ENCODE peak calls at places on chromosomes 12 and 14, in eight cellular contexts. One of them, this sample, is unnamed.

GRCh38 chr12:3357950-3358525 is 133.0 kb upstream of the PRMT8 start:
- DNase-seq in ureter: no peak
- DNase-seq in GM20000: no peak
- DNase-seq in anterior cingulate cortex: no peak
- DNase-seq in NCI-H1694: no peak
- DNase-seq in sigmoid colon: no peak
- DNase-seq in HFFc6: no peak
- DNase-seq in HuH-7: no peak
- DNase-seq in this sample: no peak

GRCh38 chr12:94743174-94743573 is 92.8 kb upstream of the TMCC3 start:
- DNase-seq in ureter: no peak
- DNase-seq in GM20000: no peak
- DNase-seq in anterior cingulate cortex: no peak
- DNase-seq in NCI-H1694: no peak
- DNase-seq in sigmoid colon: no peak
- DNase-seq in HFFc6: no peak
- DNase-seq in HuH-7: no peak
- DNase-seq in this sample: no peak

GRCh38 chr12:52246720-52247621 is 13.9 kb downstream of the KRT7 start:
- DNase-seq in ureter: no peak
- DNase-seq in GM20000: peak; percentile 33
- DNase-seq in anterior cingulate cortex: no peak
- DNase-seq in NCI-H1694: peak; percentile 64
- DNase-seq in sigmoid colon: peak; percentile 57
- DNase-seq in HFFc6: no peak
- DNase-seq in HuH-7: no peak
- DNase-seq in this sample: no peak

GRCh38 chr12:132162508-132163031 is 18.3 kb downstream of the NOC4L start:
- DNase-seq in ureter: no peak
- DNase-seq in GM20000: no peak
- DNase-seq in anterior cingulate cortex: no peak
- DNase-seq in NCI-H1694: no peak
- DNase-seq in sigmoid colon: no peak
- DNase-seq in HFFc6: peak; percentile 80
- DNase-seq in HuH-7: no peak
- DNase-seq in this sample: no peak

GRCh38 chr12:53218551-53219114 is 11.6 kb upstream of the ITGB7 start:
- DNase-seq in ureter: no peak
- DNase-seq in GM20000: no peak
- DNase-seq in anterior cingulate cortex: no peak
- DNase-seq in NCI-H1694: no peak
- DNase-seq in sigmoid colon: peak; percentile 75
- DNase-seq in HFFc6: no peak
- DNase-seq in HuH-7: no peak
- DNase-seq in this sample: no peak

GRCh38 chr12:127271776-127272175 is 995.2 kb upstream of the TMEM132C start:
- DNase-seq in ureter: no peak
- DNase-seq in GM20000: no peak
- DNase-seq in anterior cingulate cortex: no peak
- DNase-seq in NCI-H1694: no peak
- DNase-seq in sigmoid colon: no peak
- DNase-seq in HFFc6: no peak
- DNase-seq in HuH-7: no peak
- DNase-seq in this sample: no peak

GRCh38 chr12:100840748-100841147 is 46.2 kb downstream of the ANO4 start:
- DNase-seq in ureter: no peak
- DNase-seq in GM20000: no peak
- DNase-seq in anterior cingulate cortex: no peak
- DNase-seq in NCI-H1694: no peak
- DNase-seq in sigmoid colon: no peak
- DNase-seq in HFFc6: no peak
- DNase-seq in HuH-7: no peak
- DNase-seq in this sample: no peak

GRCh38 chr12:28689398-28690175 is 459.5 kb upstream of the FAR2 start:
- DNase-seq in ureter: no peak
- DNase-seq in GM20000: no peak
- DNase-seq in anterior cingulate cortex: no peak
- DNase-seq in NCI-H1694: no peak
- DNase-seq in sigmoid colon: no peak
- DNase-seq in HFFc6: no peak
- DNase-seq in HuH-7: no peak
- DNase-seq in this sample: no peak

GRCh38 chr14:23729720-23730387 is 93.7 kb downstream of the DHRS2 start:
- DNase-seq in ureter: no peak
- DNase-seq in GM20000: no peak
- DNase-seq in anterior cingulate cortex: no peak
- DNase-seq in NCI-H1694: no peak
- DNase-seq in sigmoid colon: no peak
- DNase-seq in HFFc6: no peak
- DNase-seq in HuH-7: peak; percentile 35
- DNase-seq in this sample: peak; percentile 29

GRCh38 chr12:25949343-25949742 is 9.1 kb upstream of the RASSF8 start:
- DNase-seq in ureter: no peak
- DNase-seq in GM20000: no peak
- DNase-seq in anterior cingulate cortex: no peak
- DNase-seq in NCI-H1694: no peak
- DNase-seq in sigmoid colon: no peak
- DNase-seq in HFFc6: no peak
- DNase-seq in HuH-7: no peak
- DNase-seq in this sample: no peak

GRCh38 chr12:106924458-106924857 is 31.2 kb upstream of the TMEM263 start:
- DNase-seq in ureter: no peak
- DNase-seq in GM20000: no peak
- DNase-seq in anterior cingulate cortex: no peak
- DNase-seq in NCI-H1694: no peak
- DNase-seq in sigmoid colon: no peak
- DNase-seq in HFFc6: no peak
- DNase-seq in HuH-7: no peak
- DNase-seq in this sample: no peak

GRCh38 chr12:95918194-95918993 is 24.0 kb downstream of the CCDC38 start:
- DNase-seq in ureter: no peak
- DNase-seq in GM20000: peak; percentile 65
- DNase-seq in anterior cingulate cortex: peak; percentile 1
- DNase-seq in NCI-H1694: peak; percentile 2
- DNase-seq in sigmoid colon: no peak
- DNase-seq in HFFc6: peak; percentile 45
- DNase-seq in HuH-7: peak; percentile 52
- DNase-seq in this sample: peak; percentile 21

GRCh38 chr12:6341439-6342139 is at the start of gene TNFRSF1A:
- DNase-seq in ureter: peak; percentile 86
- DNase-seq in GM20000: peak; percentile 64
- DNase-seq in anterior cingulate cortex: no peak
- DNase-seq in NCI-H1694: no peak
- DNase-seq in sigmoid colon: peak; percentile 93
- DNase-seq in HFFc6: peak; percentile 63
- DNase-seq in HuH-7: peak; percentile 74
- DNase-seq in this sample: peak; percentile 61

GRCh38 chr14:103519043-103519836 is 3.4 kb downstream of the CKB start:
- DNase-seq in ureter: no peak
- DNase-seq in GM20000: peak; percentile 42
- DNase-seq in anterior cingulate cortex: no peak
- DNase-seq in NCI-H1694: no peak
- DNase-seq in sigmoid colon: peak; percentile 76
- DNase-seq in HFFc6: peak; percentile 37
- DNase-seq in HuH-7: no peak
- DNase-seq in this sample: peak; percentile 51

GRCh38 chr12:50017653-50018052 is 7.6 kb downstream of the RACGAP1 start:
- DNase-seq in ureter: no peak
- DNase-seq in GM20000: no peak
- DNase-seq in anterior cingulate cortex: no peak
- DNase-seq in NCI-H1694: no peak
- DNase-seq in sigmoid colon: no peak
- DNase-seq in HFFc6: no peak
- DNase-seq in HuH-7: no peak
- DNase-seq in this sample: no peak

GRCh38 chr12:131408484-131408883 is 302.4 kb upstream of the SFSWAP start:
- DNase-seq in ureter: no peak
- DNase-seq in GM20000: no peak
- DNase-seq in anterior cingulate cortex: no peak
- DNase-seq in NCI-H1694: no peak
- DNase-seq in sigmoid colon: peak; percentile 24
- DNase-seq in HFFc6: no peak
- DNase-seq in HuH-7: no peak
- DNase-seq in this sample: no peak

GRCh38 chr12:122350444-122350843 is 72.0 kb downstream of the CLIP1 start:
- DNase-seq in ureter: no peak
- DNase-seq in GM20000: no peak
- DNase-seq in anterior cingulate cortex: peak; percentile 8
- DNase-seq in NCI-H1694: peak; percentile 17
- DNase-seq in sigmoid colon: no peak
- DNase-seq in HFFc6: peak; percentile 8
- DNase-seq in HuH-7: no peak
- DNase-seq in this sample: no peak

GRCh38 chr12:52285172-52285745 is 6.1 kb downstream of the KRT81 start:
- DNase-seq in ureter: peak; percentile 12
- DNase-seq in GM20000: no peak
- DNase-seq in anterior cingulate cortex: no peak
- DNase-seq in NCI-H1694: no peak
- DNase-seq in sigmoid colon: no peak
- DNase-seq in HFFc6: peak; percentile 75
- DNase-seq in HuH-7: no peak
- DNase-seq in this sample: no peak

GRCh38 chr12:75834591-75834990 is 197.0 kb downstream of the PHLDA1 start:
- DNase-seq in ureter: no peak
- DNase-seq in GM20000: no peak
- DNase-seq in anterior cingulate cortex: no peak
- DNase-seq in NCI-H1694: peak; percentile 15
- DNase-seq in sigmoid colon: no peak
- DNase-seq in HFFc6: no peak
- DNase-seq in HuH-7: no peak
- DNase-seq in this sample: no peak

GRCh38 chr12:6526201-6526600 is 8.1 kb upstream of the GAPDH start:
- DNase-seq in ureter: no peak
- DNase-seq in GM20000: no peak
- DNase-seq in anterior cingulate cortex: no peak
- DNase-seq in NCI-H1694: no peak
- DNase-seq in sigmoid colon: no peak
- DNase-seq in HFFc6: no peak
- DNase-seq in HuH-7: no peak
- DNase-seq in this sample: no peak

GRCh38 chr14:91395998-91396660 is 21.5 kb downstream of the CCDC88C start:
- DNase-seq in ureter: no peak
- DNase-seq in GM20000: no peak
- DNase-seq in anterior cingulate cortex: no peak
- DNase-seq in NCI-H1694: peak; percentile 61
- DNase-seq in sigmoid colon: no peak
- DNase-seq in HFFc6: no peak
- DNase-seq in HuH-7: no peak
- DNase-seq in this sample: no peak

GRCh38 chr12:116381744-116382455 is 104.4 kb upstream of the MED13L start:
- DNase-seq in ureter: no peak
- DNase-seq in GM20000: no peak
- DNase-seq in anterior cingulate cortex: no peak
- DNase-seq in NCI-H1694: no peak
- DNase-seq in sigmoid colon: no peak
- DNase-seq in HFFc6: peak; percentile 97
- DNase-seq in HuH-7: no peak
- DNase-seq in this sample: no peak